ENCODE peak calls at places on chromosomes 11 and 22, in five cellular contexts. I is dorsolateral prefrontal cortex; J is CD4-positive, CD25-positive, alpha-beta regulatory T cell; E is GM23338; Q is K562. N is an unnamed sample.

GRCh38 chr11:110087820-110088534 is 5.2 kb upstream of the ZC3H12C start:
- DNase-seq in E (no peak), J (no peak), Q (no peak), I (no peak), N (no peak)

GRCh38 chr11:66845143-66845875 is 2.1 kb downstream of the RCE1 start:
- DNase-seq in J (no peak), I (no peak), E (no peak), Q (no peak), N (no peak)

GRCh38 chr11:2580444-2581050 is 119.2 kb downstream of the KCNQ1OT1 start:
- DNase-seq in I (peak), Q (no peak), J (no peak), E (no peak), N (no peak)

GRCh38 chr22:19187716-19188563 is 9.4 kb upstream of the SLC25A1 start:
- DNase-seq in Q (no peak), E (no peak), I (no peak), J (no peak), N (no peak)

GRCh38 chr22:48494256-48494967 is 1333.3 kb downstream of the BRD1 start:
- DNase-seq in J (no peak), E (no peak), I (no peak), Q (no peak), N (no peak)

GRCh38 chr11:50174189-50174588 is 141.5 kb downstream of the OR4C45 start:
- DNase-seq in I (no peak), Q (no peak), J (no peak), E (no peak), N (no peak)

GRCh38 chr11:28679795-28680194 is 571.6 kb downstream of the METTL15 start:
- DNase-seq in I (no peak), J (no peak), Q (no peak), E (no peak), N (no peak)

GRCh38 chr11:101974255-101974654 is 57.9 kb upstream of the ANGPTL5 start:
- DNase-seq in E (no peak), Q (no peak), I (no peak), J (no peak), N (no peak)

GRCh38 chr11:70158201-70158600 is 44.9 kb upstream of the FADD start:
- DNase-seq in Q (peak), J (no peak), I (no peak), E (peak), N (no peak)

GRCh38 chr11:75536786-75537629 is 11.3 kb upstream of the GDPD5 start:
- DNase-seq in E (no peak), Q (peak), I (no peak), J (no peak), N (no peak)

GRCh38 chr11:67276821-67277230 is 10.6 kb downstream of the GRK2 start:
- DNase-seq in E (peak), I (no peak), J (no peak), Q (peak), N (no peak)

GRCh38 chr11:122853971-122854446 is 15.7 kb downstream of the CRTAM start:
- DNase-seq in Q (peak), E (peak), I (peak), J (peak), N (no peak)

GRCh38 chr22:42895541-42895981 is 38.5 kb upstream of the ARFGAP3 start:
- DNase-seq in J (no peak), E (no peak), I (no peak), Q (no peak), N (no peak)

GRCh38 chr11:111422494-111423249 is 43.6 kb upstream of the POU2AF1 start:
- DNase-seq in I (peak), J (peak), Q (peak), E (peak), N (peak)

GRCh38 chr11:70912226-70912840 is 340.0 kb downstream of the SHANK2 start:
- DNase-seq in I (peak), E (no peak), J (no peak), Q (no peak), N (peak)

GRCh38 chr11:59187587-59187986 is 15.7 kb downstream of the DTX4 start:
- DNase-seq in Q (no peak), E (no peak), J (no peak), I (no peak), N (peak)

GRCh38 chr11:13486926-13487660 is 8.7 kb downstream of the PTH start:
- DNase-seq in J (peak), E (peak), I (no peak), Q (peak), N (no peak)

GRCh38 chr22:28237092-28237491 is 318.0 kb upstream of the PITPNB start:
- DNase-seq in E (no peak), I (no peak), J (no peak), Q (no peak), N (no peak)

GRCh38 chr22:20086763-20087162 is 6.7 kb downstream of the DGCR8 start:
- DNase-seq in I (no peak), Q (no peak), J (no peak), E (no peak), N (no peak)

GRCh38 chr11:38315151-38315550 is 1717.1 kb upstream of the RAG2 start:
- DNase-seq in Q (no peak), J (no peak), I (no peak), E (no peak), N (no peak)

GRCh38 chr11:18617688-18618340 is 16.3 kb downstream of the SPTY2D1 start:
- DNase-seq in Q (no peak), I (no peak), E (no peak), J (peak), N (no peak)

GRCh38 chr11:63595296-63595695 is 18.9 kb downstream of the PLAAT3 start:
- DNase-seq in I (peak), E (no peak), J (no peak), Q (no peak), N (no peak)

DNA sequence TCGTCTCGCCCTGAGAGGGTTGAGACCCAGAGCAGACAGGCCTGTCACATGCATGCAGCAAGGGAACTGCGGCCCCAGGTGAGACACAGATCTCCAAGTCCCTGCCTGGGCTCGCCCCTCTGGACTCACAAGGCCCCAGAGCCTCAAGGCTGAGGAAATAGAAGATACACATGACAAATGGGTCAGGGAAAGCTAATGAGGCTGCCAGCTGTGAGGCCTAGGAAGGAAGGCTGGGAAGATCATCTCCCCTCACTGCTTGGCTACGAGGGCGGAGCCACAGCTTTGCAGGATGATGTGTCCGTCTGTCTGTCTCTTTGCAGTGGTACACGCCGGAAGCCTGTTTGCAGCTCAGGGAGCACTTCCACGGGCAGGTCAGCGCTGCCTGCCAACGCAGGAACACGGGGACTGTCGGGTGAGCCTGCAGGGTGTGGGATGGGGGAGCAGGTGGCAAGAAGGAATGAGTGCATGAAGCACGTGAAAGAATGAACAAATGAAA is 4.5 kb downstream of the RAB36 start:
- DNase-seq in J (no peak), E (peak), Q (peak), I (no peak), N (no peak)
- H3K27ac ChIP-seq in J (no peak), E (no peak), Q (no peak), I (no peak), N (no peak)

GRCh38 chr11:44275961-44276550 is 33.9 kb downstream of the ALX4 start:
- DNase-seq in Q (no peak), E (no peak), J (no peak), I (no peak), N (no peak)

GRCh38 chr11:44279483-44279882 is 30.5 kb downstream of the ALX4 start:
- DNase-seq in J (no peak), I (no peak), Q (no peak), E (no peak), N (no peak)

GRCh38 chr11:44275241-44275640 is 34.7 kb downstream of the ALX4 start:
- DNase-seq in Q (no peak), I (no peak), J (no peak), E (no peak), N (no peak)

GRCh38 chr11:44280257-44280656 is 29.7 kb downstream of the ALX4 start:
- DNase-seq in J (no peak), Q (no peak), E (no peak), I (no peak), N (no peak)

DNA sequence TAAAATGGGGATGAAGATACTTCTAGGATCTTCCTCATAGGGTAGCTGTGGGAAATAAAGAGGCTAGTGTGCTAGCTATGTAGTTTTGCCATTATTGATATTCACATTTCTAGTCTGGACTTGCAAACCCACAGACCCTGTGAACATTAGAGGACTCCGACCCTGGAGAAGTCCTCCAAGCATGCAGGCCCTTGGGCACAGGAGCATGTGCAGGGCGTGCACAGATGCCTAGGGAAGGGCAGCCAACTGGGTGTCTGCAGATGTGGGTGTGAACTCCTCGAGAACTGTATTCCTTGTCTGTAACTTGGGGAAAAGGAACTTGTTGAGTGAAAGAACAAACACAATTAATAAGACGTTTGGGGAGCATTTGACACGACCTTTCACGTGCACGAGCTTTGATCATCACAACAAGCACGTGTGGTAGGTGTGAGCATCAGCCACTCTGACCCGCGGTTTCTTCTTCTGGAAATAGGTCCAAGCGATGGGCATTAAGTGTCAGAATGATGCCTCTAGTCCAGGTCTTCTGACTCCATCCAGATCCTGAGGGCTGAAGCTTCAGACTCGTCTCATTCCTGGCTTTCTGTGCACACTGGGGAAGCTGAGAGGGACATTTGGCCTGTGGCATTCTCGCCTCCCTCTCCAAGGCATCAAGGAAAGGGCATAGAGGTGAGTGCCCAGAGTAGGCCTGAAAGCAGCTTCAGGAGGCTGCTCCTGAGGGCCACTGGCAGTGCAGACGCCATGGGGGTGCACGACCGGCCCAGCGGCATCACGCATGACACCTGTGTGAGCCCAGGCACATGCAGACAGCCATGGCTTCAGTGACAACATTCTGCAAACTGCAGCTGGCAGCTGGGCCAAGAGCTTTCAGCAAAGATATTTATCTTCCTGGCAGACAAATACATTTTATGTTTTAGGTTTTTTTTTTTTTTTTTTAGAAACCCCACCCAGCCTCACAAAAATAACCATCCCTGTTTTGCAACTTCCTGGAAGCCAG is 32.5 kb downstream of the ALX4 start:
- DNase-seq in I (no peak), J (no peak), Q (no peak), E (no peak), N (no peak)
- H3K27ac ChIP-seq in I (no peak), J (no peak), Q (no peak), E (no peak), N (no peak)

GRCh38 chr11:837990-838307 is 4.4 kb downstream of the POLR2L start:
- DNase-seq in Q (no peak), J (no peak), I (no peak), E (no peak), N (no peak)
- H3K27ac ChIP-seq in Q (peak), J (no peak), I (no peak), E (no peak), N (no peak)

GRCh38 chr11:126837581-126837980 is 163.0 kb downstream of the KIRREL3 start:
- DNase-seq in E (no peak), J (no peak), Q (no peak), I (no peak), N (no peak)
- H3K27ac ChIP-seq in E (no peak), J (no peak), Q (no peak), I (peak), N (no peak)

GRCh38 chr11:93719310-93719709 is 22.0 kb downstream of the TAF1D start:
- DNase-seq in I (no peak), Q (no peak), J (no peak), E (no peak), N (no peak)

GRCh38 chr11:93717501-93717900 is 23.8 kb downstream of the TAF1D start:
- DNase-seq in J (no peak), I (no peak), E (no peak), Q (no peak), N (no peak)

GRCh38 chr11:93712678-93713077 is 28.6 kb downstream of the TAF1D start:
- DNase-seq in Q (no peak), J (no peak), I (no peak), E (no peak), N (no peak)

GRCh38 chr11:93718057-93718563 is 23.2 kb downstream of the TAF1D start:
- DNase-seq in Q (no peak), J (no peak), I (no peak), E (no peak), N (no peak)

DNA sequence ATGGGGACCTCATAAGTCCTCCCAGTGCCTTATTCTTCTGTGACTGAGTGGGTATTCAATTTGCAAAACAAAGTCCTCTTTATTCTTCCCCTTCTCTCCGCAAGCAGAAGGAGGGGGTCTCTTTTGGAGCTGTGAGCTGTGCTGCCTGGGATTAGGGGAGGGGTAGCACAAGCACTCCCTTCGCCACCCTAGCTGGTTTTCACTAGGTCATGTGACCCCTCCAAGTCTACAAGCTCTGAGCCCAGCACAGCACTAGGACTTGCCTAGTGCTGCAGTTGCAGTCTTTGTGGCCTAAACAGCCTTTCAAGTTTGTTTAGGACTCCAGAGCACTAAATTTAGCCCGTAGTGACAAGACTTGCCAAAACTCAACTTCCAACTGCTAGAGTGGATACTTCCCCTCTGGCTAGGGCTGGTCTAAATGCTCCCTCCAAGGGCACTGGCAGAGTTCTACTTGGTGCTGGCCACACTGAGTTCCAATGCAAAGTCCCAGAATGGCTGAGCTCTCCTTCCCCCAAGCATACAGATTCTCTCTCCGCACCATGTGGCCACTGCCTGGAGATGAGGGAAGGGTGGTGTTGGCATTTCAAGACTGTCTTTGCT is 25.4 kb downstream of the TAF1D start:
- DNase-seq in Q (no peak), I (no peak), J (no peak), E (no peak), N (no peak)
- H3K27ac ChIP-seq in Q (peak), I (no peak), J (no peak), E (no peak), N (no peak)

DNA sequence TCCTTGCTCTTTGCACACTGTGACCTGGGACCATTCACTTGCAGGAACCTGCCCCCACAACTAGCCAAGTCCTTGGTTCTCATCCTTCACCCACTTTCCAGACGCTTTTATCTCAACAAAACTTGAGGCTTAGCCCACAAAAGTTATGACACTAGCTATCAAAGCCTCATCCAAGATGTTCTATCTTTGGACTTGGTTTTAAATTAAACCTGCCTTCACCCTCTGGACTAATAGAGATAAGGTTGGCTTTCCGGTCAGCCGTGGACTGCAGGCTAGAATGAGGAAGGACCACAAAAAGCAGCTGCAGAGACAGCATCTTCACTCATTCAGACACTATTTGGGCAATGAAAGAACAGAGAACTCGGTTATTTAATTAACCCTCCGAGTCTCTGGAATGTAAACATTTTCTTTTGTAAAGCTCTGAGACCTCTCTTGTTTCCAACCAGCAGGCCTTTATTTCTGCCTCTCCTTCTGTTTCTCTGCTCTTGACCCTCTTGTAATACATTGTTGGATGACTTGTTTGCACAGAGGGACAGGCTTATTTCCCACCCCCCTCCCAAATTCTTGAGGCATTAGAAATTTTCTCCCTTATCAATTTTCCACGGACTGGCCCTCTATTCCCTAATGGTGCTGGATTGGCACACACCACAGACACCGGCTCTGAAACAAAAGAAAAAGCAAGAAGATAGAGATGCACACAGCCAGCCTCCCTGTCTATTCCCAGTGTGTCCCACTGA is 41.4 kb downstream of the ARL14EP start:
- DNase-seq in Q (no peak), J (no peak), I (no peak), E (peak), N (no peak)
- H3K27ac ChIP-seq in Q (no peak), J (no peak), I (no peak), E (no peak), N (no peak)

GRCh38 chr11:120295110-120295509 is 30.0 kb upstream of the TLCD5 start:
- DNase-seq in E (no peak), Q (no peak), J (no peak), I (no peak), N (no peak)
- H3K27ac ChIP-seq in E (no peak), Q (no peak), J (no peak), I (no peak), N (no peak)

DNA sequence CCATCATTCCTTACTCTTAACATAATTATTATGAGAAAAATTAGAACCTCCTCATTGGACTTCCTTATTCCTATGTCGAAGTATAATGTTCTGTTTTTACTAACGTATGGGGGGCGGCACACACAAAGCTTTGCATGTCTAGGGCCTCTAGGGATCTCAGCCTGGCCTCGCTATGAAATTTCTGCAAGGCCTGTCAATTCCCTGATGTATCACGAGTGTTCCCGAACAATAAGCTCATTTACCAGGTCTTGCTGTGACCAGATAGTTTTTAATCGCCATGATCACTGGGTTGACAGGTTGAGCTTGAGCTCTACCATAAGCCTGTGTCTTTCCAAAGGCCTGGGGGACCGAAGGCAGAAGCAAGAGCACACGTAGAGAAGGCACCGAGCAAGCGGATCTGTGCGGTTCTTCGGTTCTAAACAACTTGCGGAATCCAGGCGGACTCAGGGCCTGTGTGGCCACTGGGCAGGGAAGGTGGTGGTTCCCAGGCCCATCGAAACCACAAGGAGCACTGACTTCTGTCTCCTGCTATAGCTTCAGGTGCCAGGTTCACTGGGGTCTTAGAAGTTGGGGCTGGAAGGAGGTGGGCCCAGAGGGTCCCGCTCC is 10.4 kb upstream of the FXYD2 start:
- DNase-seq in I (peak), E (no peak), Q (no peak), J (no peak), N (no peak)
- H3K27ac ChIP-seq in I (no peak), E (no peak), Q (no peak), J (no peak), N (no peak)

GRCh38 chr11:12130180-12130980 is 20.0 kb downstream of the MICAL2 start:
- DNase-seq in Q (no peak), E (no peak), I (no peak), J (no peak), N (no peak)
- H3K27ac ChIP-seq in Q (no peak), E (no peak), I (no peak), J (no peak), N (no peak)

DNA sequence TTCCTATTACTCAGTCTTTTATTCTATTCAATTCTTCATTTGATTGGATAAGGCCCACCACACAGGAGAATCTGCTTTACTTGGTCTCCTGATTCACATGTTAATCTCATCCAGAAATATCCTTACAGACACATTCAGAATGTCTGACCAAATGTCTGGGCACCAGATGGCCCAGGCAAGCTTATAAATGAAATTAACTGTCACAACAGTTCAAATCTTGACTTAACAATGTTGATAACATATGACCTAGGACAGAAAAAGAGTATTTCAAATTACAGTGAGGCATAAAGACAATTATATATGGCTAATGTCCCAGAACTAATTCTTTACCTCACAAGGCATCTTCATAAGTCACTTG is 14.6 kb downstream of the KBTBD3 start:
- DNase-seq in Q (no peak), J (no peak), I (no peak), E (no peak), N (no peak)
- H3K27ac ChIP-seq in Q (no peak), J (no peak), I (peak), E (no peak), N (no peak)

N was measured in caudate nucleus.